ENCODE peak calls at places on chromosome 12, in nine cellular contexts. P is endodermal cell; L is lung; M is CD4-positive, alpha-beta memory T cell; D is stomach; X is right lobe of liver; A is astrocyte; V is tibial nerve; W is K562. T is an unnamed sample. For H3K4me1, the result is how much of the 10 kb centered on the place peaks cover.

GRCh38 chr12:14408208-14408607 is 42.7 kb downstream of the ATF7IP start:
- DNase-seq in P (no peak), L (no peak), M (no peak), D (no peak), X (no peak), A (peak), V (no peak), W (peak), T (no peak)

GRCh38 chr12:69313209-69313608 is 35.0 kb upstream of the LYZ start:
- DNase-seq in P (no peak), L (no peak), M (no peak), D (no peak), X (no peak), A (no peak), V (no peak), W (no peak), T (no peak)

GRCh38 chr12:120466560-120467315 is 2.8 kb downstream of the SRSF9 start:
- DNase-seq in P (peak), L (no peak), M (peak), D (peak), X (peak), A (no peak), V (peak), W (no peak), T (peak)

GRCh38 chr12:122406701-122407154 is 15.7 kb downstream of the CLIP1 start:
- DNase-seq in P (no peak), L (no peak), M (no peak), D (no peak), X (no peak), A (no peak), V (no peak), W (no peak), T (peak)

GRCh38 chr12:114895081-114895480 is 211.1 kb upstream of the TBX3 start:
- DNase-seq in P (peak), L (no peak), M (no peak), D (no peak), X (no peak), A (no peak), V (no peak), W (no peak), T (no peak)

GRCh38 chr12:67692135-67692534 is 43.6 kb downstream of the DYRK2 start:
- DNase-seq in P (no peak), L (no peak), M (no peak), D (no peak), X (no peak), A (no peak), V (no peak), W (no peak), T (no peak)

GRCh38 chr12:119415714-119416113 is 81.2 kb downstream of the CCDC60 start:
- DNase-seq in P (no peak), L (no peak), M (no peak), D (no peak), X (no peak), A (no peak), V (no peak), W (no peak), T (no peak)

GRCh38 chr12:64299628-64300027 is 77.5 kb upstream of the KICS2 start:
- DNase-seq in P (no peak), L (no peak), M (no peak), D (no peak), X (no peak), A (no peak), V (no peak), W (no peak), T (no peak)

GRCh38 chr12:40011775-40012129 is 94.1 kb downstream of the SLC2A13 start:
- DNase-seq in P (no peak), L (no peak), M (no peak), D (no peak), X (peak), A (no peak), V (no peak), W (no peak), T (no peak)

GRCh38 chr12:4169522-4169921 is 104.0 kb upstream of the CCND2 start:
- DNase-seq in P (peak), L (no peak), M (no peak), D (no peak), X (no peak), A (no peak), V (no peak), W (no peak), T (no peak)

GRCh38 chr12:117836999-117837736 is 131.6 kb downstream of the KSR2 start:
- DNase-seq in P (peak), L (peak), M (peak), D (peak), X (peak), A (peak), V (peak), W (peak), T (peak)

GRCh38 chr12:9390761-9391160 is 182.6 kb upstream of the PZP start:
- DNase-seq in P (no peak), L (no peak), M (no peak), D (no peak), X (no peak), A (no peak), V (no peak), W (no peak), T (no peak)

GRCh38 chr12:54227376-54227775 is 38.6 kb upstream of the SMUG1 start:
- DNase-seq in P (no peak), L (no peak), M (no peak), D (no peak), X (no peak), A (no peak), V (no peak), W (peak), T (no peak)

GRCh38 chr12:121955258-121956040 is 37.1 kb downstream of the CFAP251 start:
- DNase-seq in P (no peak), L (no peak), M (no peak), D (no peak), X (no peak), A (no peak), V (no peak), W (no peak), T (no peak)

GRCh38 chr12:6072302-6072752 is 52.1 kb downstream of the VWF start:
- DNase-seq in P (no peak), L (no peak), M (no peak), D (no peak), X (no peak), A (peak), V (no peak), W (no peak), T (no peak)

GRCh38 chr12:127182018-127182417 is 1085.0 kb upstream of the TMEM132C start:
- DNase-seq in P (no peak), L (no peak), M (no peak), D (no peak), X (no peak), A (no peak), V (no peak), W (no peak), T (no peak)

GRCh38 chr12:90909069-90909676 is 45.8 kb downstream of the CCER1 start:
- DNase-seq in P (peak), L (no peak), M (no peak), D (no peak), X (no peak), A (peak), V (peak), W (peak), T (peak)

GRCh38 chr12:28574746-28575592 is 384.7 kb downstream of the CCDC91 start:
- DNase-seq in P (no peak), L (no peak), M (no peak), D (no peak), X (peak), A (no peak), V (no peak), W (no peak), T (no peak)

GRCh38 chr12:8642775-8643174 is 19.9 kb downstream of the MFAP5 start:
- DNase-seq in P (no peak), L (no peak), M (no peak), D (no peak), X (no peak), A (no peak), V (no peak), W (no peak), T (no peak)

GRCh38 chr12:54701940-54702592 is 53.9 kb upstream of the DCD start:
- DNase-seq in P (no peak), L (no peak), M (no peak), D (no peak), X (no peak), A (peak), V (peak), W (peak), T (peak)

GRCh38 chr12:21416611-21417121 is 20.8 kb upstream of the PYROXD1 start:
- DNase-seq in P (no peak), L (no peak), M (no peak), D (no peak), X (no peak), A (peak), V (no peak), W (no peak), T (no peak)

GRCh38 chr12:76621582-76622024 is 62.0 kb upstream of the OSBPL8 start:
- DNase-seq in P (peak), L (peak), M (peak), D (peak), X (peak), A (peak), V (peak), W (peak), T (peak)

GRCh38 chr12:76008438-76008837 is 23.1 kb downstream of the PHLDA1 start:
- DNase-seq in P (no peak), L (no peak), M (no peak), D (no peak), X (no peak), A (no peak), V (no peak), W (no peak), T (no peak)

GRCh38 chr12:107404981-107405380 is 280.6 kb upstream of the PWP1 start:
- DNase-seq in P (peak), L (no peak), M (no peak), D (no peak), X (peak), A (peak), V (no peak), W (peak), T (peak)

GRCh38 chr12:4628406-4628805 is 20.4 kb downstream of the AKAP3 start:
- DNase-seq in P (no peak), L (no peak), M (no peak), D (no peak), X (no peak), A (no peak), V (no peak), W (no peak), T (no peak)

DNA sequence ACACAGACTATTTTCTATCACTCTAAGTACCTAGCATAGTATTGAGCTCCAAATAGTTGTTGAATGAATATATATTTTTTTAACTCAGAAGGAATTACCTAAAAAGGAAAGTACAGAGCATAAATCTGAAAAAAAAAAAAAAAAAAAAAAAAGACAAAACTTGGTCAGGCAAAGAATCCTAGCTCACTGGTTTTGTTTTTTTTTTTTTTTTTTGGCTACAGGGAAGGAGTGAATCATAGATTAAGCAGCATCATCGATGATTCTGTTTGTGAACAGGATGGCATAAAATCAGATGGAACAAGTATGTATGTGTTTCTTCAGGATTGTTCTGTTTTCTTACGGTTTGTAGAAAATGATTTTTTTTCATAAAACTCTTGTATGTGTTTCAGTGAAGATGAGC is 66.1 kb upstream of the BCAT1 start:
- DNase-seq in P (no peak), L (no peak), M (no peak), D (no peak), X (no peak), A (peak), V (no peak), W (no peak), T (no peak)
- H3K4me1 ChIP-seq in P (under half), L (under half), M (under half), D (under half), X (under half), A (under half), V (under half), W (under half), T (under half)

GRCh38 chr12:124453419-124454351 is 113.7 kb downstream of the NCOR2 start:
- DNase-seq in P (peak), L (peak), M (peak), D (peak), X (peak), A (peak), V (peak), W (no peak), T (no peak)
- H3K4me1 ChIP-seq in P (under half), L (under half), M (half or more), D (half or more), X (under half), A (under half), V (half or more), W (under half), T (under half)

DNA sequence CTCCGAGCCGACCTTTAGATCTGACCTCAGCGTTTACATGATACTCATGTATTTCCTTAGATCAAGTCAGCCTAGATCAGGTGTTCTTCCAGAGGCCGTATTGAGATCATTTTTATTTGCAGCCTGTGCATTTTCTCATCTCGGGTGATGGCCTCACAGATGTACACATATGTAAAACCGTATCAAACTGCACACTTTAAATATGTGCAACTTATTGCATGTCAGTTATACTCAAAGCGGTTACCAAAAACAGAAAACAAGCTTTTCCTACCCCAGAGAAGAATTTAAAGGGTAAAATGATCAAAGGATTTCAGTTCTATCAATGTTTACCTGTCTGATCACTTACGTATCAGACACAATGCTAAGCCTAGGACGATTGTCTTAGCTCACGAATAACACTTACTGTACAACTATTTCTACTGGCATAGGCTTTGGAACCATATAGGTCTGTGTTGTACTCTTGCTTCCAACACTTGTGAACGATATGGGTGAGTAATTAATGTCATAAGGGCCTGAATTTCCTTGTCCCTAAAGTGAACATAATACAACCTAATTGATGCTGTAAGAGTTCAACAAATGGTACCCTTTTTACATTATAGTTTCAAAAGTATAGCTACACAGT is 628 bp upstream of the LLPH start:
- DNase-seq in P (no peak), L (no peak), M (no peak), D (no peak), X (no peak), A (no peak), V (no peak), W (no peak), T (no peak)
- H3K4me1 ChIP-seq in P (under half), L (under half), M (under half), D (under half), X (under half), A (under half), V (under half), W (under half), T (under half)

GRCh38 chr12:11758838-11759509 is 109.5 kb downstream of the ETV6 start:
- DNase-seq in P (no peak), L (no peak), M (peak), D (no peak), X (peak), A (peak), V (no peak), W (no peak), T (no peak)

GRCh38 chr12:11759894-11760293 is 110.4 kb downstream of the ETV6 start:
- DNase-seq in P (peak), L (no peak), M (no peak), D (no peak), X (no peak), A (no peak), V (no peak), W (no peak), T (no peak)

GRCh38 chr12:11763760-11764520 is 114.5 kb downstream of the ETV6 start:
- DNase-seq in P (no peak), L (no peak), M (no peak), D (no peak), X (no peak), A (peak), V (no peak), W (no peak), T (no peak)

GRCh38 chr12:11762723-11763326 is 113.4 kb downstream of the ETV6 start:
- DNase-seq in P (no peak), L (no peak), M (no peak), D (no peak), X (no peak), A (no peak), V (no peak), W (no peak), T (no peak)

DNA sequence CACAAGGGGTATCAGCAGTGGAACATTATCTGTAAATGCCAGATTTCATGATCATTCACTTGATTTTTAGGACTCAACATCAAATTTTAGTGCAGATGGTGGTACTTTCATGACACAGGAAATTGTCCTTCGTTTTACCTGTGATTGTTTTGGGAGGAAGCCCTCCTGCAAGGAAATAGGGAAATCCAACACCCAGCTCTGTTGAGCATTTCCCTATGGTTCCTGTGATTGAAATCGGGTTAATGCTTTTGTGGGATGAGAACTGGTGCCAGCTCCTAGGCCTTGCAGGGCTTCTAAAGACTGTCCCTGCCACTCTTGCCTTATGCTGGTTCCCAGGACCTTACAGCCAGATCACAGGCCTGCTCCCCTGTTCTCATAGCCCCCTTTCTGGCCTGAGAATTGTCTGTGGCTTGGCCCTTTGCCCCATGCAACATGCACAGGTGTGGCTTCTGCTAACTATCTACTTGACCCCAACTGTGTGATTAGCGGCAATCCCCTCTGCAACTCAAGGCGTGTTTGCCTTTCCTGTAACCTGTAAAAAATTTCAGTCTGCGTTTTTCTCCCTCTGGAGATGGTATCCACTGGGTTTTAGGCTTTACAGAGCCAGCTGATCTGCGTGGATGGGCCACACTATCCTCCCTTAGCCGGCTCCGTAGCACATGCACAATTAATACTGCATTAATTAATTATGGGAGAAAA is 112.5 kb downstream of the ETV6 start:
- DNase-seq in P (no peak), L (no peak), M (no peak), D (no peak), X (no peak), A (no peak), V (no peak), W (no peak), T (no peak)
- H3K4me1 ChIP-seq in P (under half), L (under half), M (half or more), D (half or more), X (under half), A (half or more), V (half or more), W (under half), T (under half)

DNA sequence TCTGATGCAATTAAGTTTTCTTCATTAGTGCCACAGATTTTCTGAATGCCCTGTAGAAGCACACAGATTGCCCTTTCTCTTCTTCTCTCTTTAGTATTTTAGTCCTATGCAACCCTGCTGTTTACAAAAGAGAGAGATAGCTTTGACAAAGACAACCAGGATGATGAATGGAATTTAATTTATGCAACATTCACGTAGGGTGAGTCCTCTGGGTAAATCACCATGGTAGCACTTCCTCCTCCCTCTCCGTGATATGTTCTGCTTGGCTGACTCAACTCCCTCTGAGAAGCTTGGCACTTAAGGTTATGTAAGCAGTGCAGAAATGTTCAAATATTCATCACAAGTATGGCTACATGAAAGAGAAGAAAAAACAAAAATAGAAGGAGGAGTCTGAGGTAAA is 400.9 kb upstream of the PDE3A start:
- DNase-seq in P (no peak), L (no peak), M (no peak), D (no peak), X (no peak), A (peak), V (peak), W (no peak), T (peak)
- H3K4me1 ChIP-seq in P (under half), L (under half), M (under half), D (under half), X (under half), A (under half), V (under half), W (under half), T (under half)

GRCh38 chr12:96049096-96049495 is 13.7 kb upstream of the LTA4H start:
- DNase-seq in P (no peak), L (no peak), M (no peak), D (no peak), X (no peak), A (no peak), V (no peak), W (no peak), T (no peak)

GRCh38 chr12:96047151-96047620 is 11.8 kb upstream of the LTA4H start:
- DNase-seq in P (no peak), L (no peak), M (no peak), D (no peak), X (no peak), A (no peak), V (no peak), W (no peak), T (no peak)

GRCh38 chr12:96047621-96048211 is 12.3 kb upstream of the LTA4H start:
- DNase-seq in P (no peak), L (peak), M (no peak), D (peak), X (no peak), A (peak), V (peak), W (no peak), T (peak)

GRCh38 chr12:96050139-96050538 is 14.8 kb upstream of the LTA4H start:
- DNase-seq in P (no peak), L (no peak), M (no peak), D (no peak), X (no peak), A (no peak), V (no peak), W (no peak), T (no peak)

DNA sequence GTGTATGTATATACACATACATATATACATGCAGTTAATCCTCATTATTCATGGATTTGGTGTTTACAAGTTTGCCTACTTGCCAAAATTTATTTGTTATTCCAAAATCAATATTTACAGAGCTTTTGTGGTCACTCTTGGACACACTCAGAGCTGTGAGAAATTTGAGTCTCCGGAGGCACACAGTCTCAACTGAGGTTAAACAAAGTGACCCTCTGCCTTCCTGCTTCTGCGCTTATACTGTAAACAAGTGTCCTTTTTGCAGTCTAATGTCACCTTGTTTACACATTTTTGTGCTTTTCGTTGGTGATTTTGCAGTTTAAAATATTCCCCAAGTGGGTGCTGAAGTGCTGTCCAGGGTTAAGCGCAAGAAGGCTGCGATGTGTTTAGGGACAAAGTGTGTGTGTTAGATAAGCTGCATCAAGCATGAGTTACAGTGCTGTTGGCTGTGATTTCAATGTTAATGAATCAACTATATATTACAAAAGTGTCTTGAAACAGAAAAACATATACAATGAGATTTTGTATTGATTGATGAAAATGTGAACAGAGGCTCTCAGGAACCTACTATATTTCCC is 13.1 kb upstream of the LTA4H start:
- DNase-seq in P (no peak), L (no peak), M (no peak), D (no peak), X (no peak), A (no peak), V (no peak), W (no peak), T (no peak)
- H3K4me1 ChIP-seq in P (under half), L (under half), M (under half), D (half or more), X (under half), A (under half), V (under half), W (under half), T (under half)